ENCODE peak calls at places on chromosomes 11 and 22, in six cellular contexts. O is SK-N-SH, X is GM23338, P is hepatocyte, M is neural progenitor cell, F is PC-3. A is an unnamed sample.

GRCh38 chr11:63673579-63673978 is 2.4 kb upstream of the ATL3 start:
- DNase-seq in O (no peak), X (no peak), P (no peak), M (no peak), F (peak; percentile 47), A (no peak)

GRCh38 chr22:49567894-49568750 is 259.6 kb downstream of the BRD1 start:
- DNase-seq in O (no peak), X (no peak), P (no peak), M (no peak), F (no peak), A (no peak)

GRCh38 chr11:94734563-94735275 is 33.4 kb upstream of the AMOTL1 start:
- DNase-seq in O (no peak), X (peak; percentile 59), P (peak; percentile 32), M (peak; percentile 43), F (peak; percentile 76), A (no peak)

GRCh38 chr11:133835258-133836075 is 9.8 kb downstream of the SPATA19 start:
- DNase-seq in O (peak; percentile 79), X (peak; percentile 86), P (peak; percentile 77), M (peak; percentile 82), F (peak; percentile 65), A (peak; percentile 31)

GRCh38 chr11:11334607-11335006 is 18.4 kb downstream of the CSNK2A3 start:
- DNase-seq in O (no peak), X (no peak), P (no peak), M (no peak), F (no peak), A (no peak)

GRCh38 chr11:7457211-7457610 is 28.1 kb upstream of the OLFML1 start:
- DNase-seq in O (no peak), X (no peak), P (no peak), M (no peak), F (peak; percentile 59), A (no peak)

GRCh38 chr11:119046489-119046888 is 10.5 kb downstream of the HYOU1 start:
- DNase-seq in O (no peak), X (no peak), P (no peak), M (no peak), F (no peak), A (no peak)

GRCh38 chr22:45769569-45770210 is 98.1 kb downstream of the ATXN10 start:
- DNase-seq in O (no peak), X (no peak), P (no peak), M (no peak), F (no peak), A (peak; percentile 39)

GRCh38 chr11:125062931-125063428 is at the start of gene SLC37A2:
- DNase-seq in O (peak; percentile 91), X (peak; percentile 80), P (peak; percentile 82), M (peak; percentile 90), F (peak; percentile 73), A (peak; percentile 60)

GRCh38 chr22:43301866-43302265 is 41.3 kb downstream of the SCUBE1 start:
- DNase-seq in O (no peak), X (no peak), P (no peak), M (no peak), F (no peak), A (no peak)

GRCh38 chr11:2210366-2211112 is 38.9 kb upstream of the TH start:
- DNase-seq in O (no peak), X (no peak), P (no peak), M (no peak), F (no peak), A (no peak)

GRCh38 chr22:21445437-21446127 is 21.6 kb upstream of the TMEM191C start:
- DNase-seq in O (no peak), X (no peak), P (no peak), M (no peak), F (no peak), A (no peak)

GRCh38 chr11:64902102-64902900 is 14.7 kb downstream of the ATG2A start:
- DNase-seq in O (no peak), X (no peak), P (no peak), M (no peak), F (no peak), A (no peak)

GRCh38 chr22:41397143-41397811 is 15.5 kb downstream of the TEF start:
- DNase-seq in O (no peak), X (no peak), P (peak; percentile 46), M (no peak), F (no peak), A (no peak)

GRCh38 chr22:28348613-28349012 is 331.0 kb downstream of the TTC28 start:
- DNase-seq in O (no peak), X (no peak), P (no peak), M (no peak), F (no peak), A (no peak)

GRCh38 chr11:128061321-128061871 is 526.0 kb downstream of the ETS1 start:
- DNase-seq in O (no peak), X (peak; percentile 8), P (peak; percentile 34), M (no peak), F (no peak), A (no peak)

GRCh38 chr11:117562111-117562510 is 234.5 kb downstream of the CEP164 start:
- DNase-seq in O (no peak), X (no peak), P (no peak), M (no peak), F (no peak), A (no peak)

GRCh38 chr22:26642465-26643367 is 14.7 kb upstream of the MIAT start:
- DNase-seq in O (no peak), X (peak; percentile 71), P (no peak), M (peak; percentile 54), F (no peak), A (peak; percentile 86)

GRCh38 chr11:116312560-116313340 is 460.0 kb downstream of the BUD13 start:
- DNase-seq in O (peak; percentile 88), X (peak; percentile 23), P (peak; percentile 72), M (peak; percentile 42), F (no peak), A (no peak)

GRCh38 chr11:25602149-25602548 is 729.8 kb upstream of the ANO3 start:
- DNase-seq in O (no peak), X (peak; percentile 9), P (no peak), M (peak; percentile 57), F (no peak), A (no peak)

GRCh38 chr22:22214819-22215329 is 29.7 kb upstream of the VPREB1 start:
- DNase-seq in O (no peak), X (no peak), P (peak; percentile 75), M (no peak), F (no peak), A (no peak)

GRCh38 chr11:94469416-94469815 is 24.2 kb downstream of the MRE11 start:
- DNase-seq in O (no peak), X (no peak), P (no peak), M (no peak), F (peak; percentile 15), A (no peak)

GRCh38 chr11:122181893-122182292 is 65.9 kb upstream of the BLID start:
- DNase-seq in O (no peak), X (no peak), P (no peak), M (no peak), F (peak; percentile 52), A (no peak)

GRCh38 chr11:122189259-122189658 is 73.2 kb upstream of the BLID start:
- DNase-seq in O (no peak), X (no peak), P (peak; percentile 26), M (no peak), F (peak; percentile 98), A (no peak)

GRCh38 chr11:122183933-122184332 is 67.9 kb upstream of the BLID start:
- DNase-seq in O (no peak), X (no peak), P (no peak), M (no peak), F (no peak), A (no peak)

GRCh38 chr11:122187373-122188165 is 71.6 kb upstream of the BLID start:
- DNase-seq in O (no peak), X (no peak), P (no peak), M (no peak), F (no peak), A (no peak)

GRCh38 chr11:122186439-122187080 is 70.5 kb upstream of the BLID start:
- DNase-seq in O (no peak), X (no peak), P (peak; percentile 57), M (no peak), F (peak; percentile 87), A (no peak)
- TF ChIP-seq CTCF in O (no peak), X (no peak), P (no peak), M (no peak), F (no peak), A (no peak)

DNA sequence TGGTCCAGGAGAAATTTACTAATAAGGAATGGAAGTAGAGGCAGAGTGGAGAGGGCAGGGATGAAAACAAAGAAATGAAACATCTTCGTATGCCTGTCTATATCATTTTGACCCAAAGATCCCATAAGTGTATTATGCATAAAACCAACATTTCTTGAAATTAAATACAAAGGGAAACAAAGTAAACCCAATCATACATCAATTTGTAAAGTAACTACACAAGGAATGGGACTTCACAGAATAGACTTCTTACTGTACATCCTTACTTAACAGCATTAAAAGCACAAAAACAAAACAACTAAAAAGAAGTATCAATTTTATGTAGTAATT is 253.6 kb upstream of the CCDC179 start:
- DNase-seq in O (no peak), X (no peak), P (no peak), M (no peak), F (no peak), A (no peak)
- TF ChIP-seq EZH2phosphoT487 in O (no peak), X (no peak), P (no peak), M (no peak), F (no peak), A (no peak)

GRCh38 chr11:66316849-66317251 is at the start of gene CD248:
- DNase-seq in O (peak; percentile 83), X (peak; percentile 75), P (peak; percentile 84), M (peak; percentile 68), F (no peak), A (no peak)
- H3K4me3 ChIP-seq in O (no peak within 1 kb of the TSS), X (peak within 1 kb of the TSS; percentile 41), P (peak within 1 kb of the TSS; percentile 19), M (no peak within 1 kb of the TSS), F (no peak within 1 kb of the TSS), A (peak within 1 kb of the TSS; percentile 49)

GRCh38 chr11:121338536-121338935 is 46.0 kb downstream of the SC5D start:
- DNase-seq in O (no peak), X (no peak), P (no peak), M (no peak), F (no peak), A (no peak)

GRCh38 chr11:121336279-121336947 is 43.8 kb downstream of the SC5D start:
- DNase-seq in O (no peak), X (no peak), P (no peak), M (no peak), F (no peak), A (peak; percentile 44)

GRCh38 chr11:121337078-121337477 is 44.5 kb downstream of the SC5D start:
- DNase-seq in O (no peak), X (no peak), P (no peak), M (no peak), F (no peak), A (no peak)

GRCh38 chr11:121337740-121338272 is 45.2 kb downstream of the SC5D start:
- DNase-seq in O (no peak), X (no peak), P (no peak), M (no peak), F (no peak), A (no peak)

DNA sequence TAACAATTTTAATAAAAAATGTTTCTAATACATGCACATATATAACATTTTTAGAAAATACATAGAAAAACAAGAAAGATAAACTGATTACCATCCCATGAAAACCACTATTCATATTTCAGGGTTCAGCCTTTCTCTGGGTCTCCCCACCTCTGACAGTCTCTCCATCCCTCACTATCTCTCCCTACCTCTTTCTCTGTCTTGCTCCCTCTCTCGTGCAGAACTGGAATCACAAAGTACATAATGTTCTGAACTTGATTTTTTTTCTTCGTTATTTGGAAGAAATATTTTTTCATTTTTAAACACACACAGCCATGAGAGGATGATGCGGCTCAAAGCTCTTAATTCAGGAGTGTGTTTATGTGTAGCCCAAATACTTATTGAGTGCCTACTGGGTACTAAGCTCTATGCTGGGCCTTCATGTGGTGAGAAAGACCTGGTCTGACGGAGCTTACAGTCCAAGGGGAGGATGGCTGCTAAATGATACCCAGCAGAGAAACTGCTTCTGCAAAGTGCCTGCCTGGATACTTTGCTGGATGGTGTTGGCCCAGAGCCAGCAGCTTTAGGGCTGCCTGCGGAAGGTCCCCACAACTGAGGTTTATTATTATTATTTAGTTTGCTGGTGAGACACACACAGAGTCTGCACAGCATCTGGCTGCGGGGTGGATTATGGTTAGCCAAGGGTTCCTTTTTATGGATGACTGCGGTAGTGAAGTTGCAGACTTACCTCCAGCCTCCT is 42.6 kb downstream of the SC5D start:
- DNase-seq in O (no peak), X (no peak), P (no peak), M (no peak), F (no peak), A (peak; percentile 43)
- TF ChIP-seq CTCF in O (no peak), X (peak; percentile 11), P (peak; percentile 14), M (no peak), F (peak; percentile 57), A (peak; percentile 78)